ENCODE peak calls at places on chromosomes 2 and 18, in eight cellular contexts. One of them, this sample, is unnamed.

GRCh38 chr2:69789129-69789528 is 40.3 kb upstream of the GMCL1 start:
- DNase-seq in DMS 273 treated with DMSO at 0.1 percent for 48 hours: no peak
- DNase-seq in cardiac fibroblast: peak
- DNase-seq in fibroblast of pulmonary artery: peak
- DNase-seq in prostate gland: no peak
- DNase-seq in brain microvascular endothelial cell: peak
- DNase-seq in NB4: no peak
- DNase-seq in astrocyte: peak
- DNase-seq in this sample: peak

GRCh38 chr2:189369566-189369965 is 71.7 kb upstream of the WDR75 start:
- DNase-seq in DMS 273 treated with DMSO at 0.1 percent for 48 hours: no peak
- DNase-seq in NB4: no peak
- DNase-seq in brain microvascular endothelial cell: peak
- DNase-seq in prostate gland: no peak
- DNase-seq in astrocyte: peak
- DNase-seq in fibroblast of pulmonary artery: peak
- DNase-seq in cardiac fibroblast: peak
- DNase-seq in this sample: peak

GRCh38 chr18:74840492-74841167 is 243.0 kb downstream of the ZNF407 start:
- DNase-seq in cardiac fibroblast: peak
- DNase-seq in NB4: no peak
- DNase-seq in brain microvascular endothelial cell: peak
- DNase-seq in fibroblast of pulmonary artery: peak
- DNase-seq in prostate gland: no peak
- DNase-seq in DMS 273 treated with DMSO at 0.1 percent for 48 hours: no peak
- DNase-seq in astrocyte: peak
- DNase-seq in this sample: peak

GRCh38 chr2:70828914-70829824 is 6.4 kb downstream of the CD207 start:
- DNase-seq in cardiac fibroblast: peak
- DNase-seq in brain microvascular endothelial cell: peak
- DNase-seq in NB4: no peak
- DNase-seq in prostate gland: no peak
- DNase-seq in fibroblast of pulmonary artery: peak
- DNase-seq in astrocyte: peak
- DNase-seq in DMS 273 treated with DMSO at 0.1 percent for 48 hours: no peak
- DNase-seq in this sample: peak

GRCh38 chr18:61662726-61663125 is 230.1 kb downstream of the RNF152 start:
- DNase-seq in astrocyte: no peak
- DNase-seq in DMS 273 treated with DMSO at 0.1 percent for 48 hours: no peak
- DNase-seq in cardiac fibroblast: no peak
- DNase-seq in prostate gland: no peak
- DNase-seq in fibroblast of pulmonary artery: no peak
- DNase-seq in brain microvascular endothelial cell: no peak
- DNase-seq in NB4: no peak
- DNase-seq in this sample: no peak

GRCh38 chr2:240921319-240922233 is 15.4 kb downstream of the CROCC2 start:
- DNase-seq in astrocyte: peak
- DNase-seq in cardiac fibroblast: peak
- DNase-seq in prostate gland: no peak
- DNase-seq in NB4: peak
- DNase-seq in fibroblast of pulmonary artery: peak
- DNase-seq in DMS 273 treated with DMSO at 0.1 percent for 48 hours: no peak
- DNase-seq in brain microvascular endothelial cell: peak
- DNase-seq in this sample: no peak

GRCh38 chr2:232321156-232321816 is 57.3 kb upstream of the ALPP start:
- DNase-seq in astrocyte: no peak
- DNase-seq in fibroblast of pulmonary artery: no peak
- DNase-seq in NB4: peak
- DNase-seq in brain microvascular endothelial cell: no peak
- DNase-seq in cardiac fibroblast: no peak
- DNase-seq in DMS 273 treated with DMSO at 0.1 percent for 48 hours: no peak
- DNase-seq in prostate gland: no peak
- DNase-seq in this sample: no peak

GRCh38 chr2:219521066-219521880 is 7.0 kb downstream of the ASIC4 start:
- DNase-seq in DMS 273 treated with DMSO at 0.1 percent for 48 hours: no peak
- DNase-seq in cardiac fibroblast: peak
- DNase-seq in prostate gland: no peak
- DNase-seq in NB4: peak
- DNase-seq in astrocyte: no peak
- DNase-seq in fibroblast of pulmonary artery: peak
- DNase-seq in brain microvascular endothelial cell: no peak
- DNase-seq in this sample: peak

GRCh38 chr2:235521844-235522243 is 28.0 kb downstream of the AGAP1 start:
- DNase-seq in DMS 273 treated with DMSO at 0.1 percent for 48 hours: peak
- DNase-seq in NB4: no peak
- DNase-seq in astrocyte: no peak
- DNase-seq in brain microvascular endothelial cell: no peak
- DNase-seq in fibroblast of pulmonary artery: peak
- DNase-seq in prostate gland: no peak
- DNase-seq in cardiac fibroblast: peak
- DNase-seq in this sample: no peak

GRCh38 chr2:24076849-24077534 is 866 bp upstream of the SF3B6 start:
- DNase-seq in NB4: peak
- DNase-seq in cardiac fibroblast: peak
- DNase-seq in astrocyte: no peak
- DNase-seq in brain microvascular endothelial cell: no peak
- DNase-seq in fibroblast of pulmonary artery: no peak
- DNase-seq in DMS 273 treated with DMSO at 0.1 percent for 48 hours: no peak
- DNase-seq in prostate gland: no peak
- DNase-seq in this sample: peak

GRCh38 chr2:105104208-105104731 is 66.4 kb downstream of the MRPS9 start:
- DNase-seq in brain microvascular endothelial cell: peak
- DNase-seq in fibroblast of pulmonary artery: no peak
- DNase-seq in NB4: no peak
- DNase-seq in DMS 273 treated with DMSO at 0.1 percent for 48 hours: no peak
- DNase-seq in cardiac fibroblast: peak
- DNase-seq in astrocyte: peak
- DNase-seq in prostate gland: no peak
- DNase-seq in this sample: peak

GRCh38 chr18:79326413-79327198 is 69.1 kb upstream of the NFATC1 start:
- DNase-seq in astrocyte: peak
- DNase-seq in cardiac fibroblast: peak
- DNase-seq in prostate gland: no peak
- DNase-seq in brain microvascular endothelial cell: peak
- DNase-seq in NB4: no peak
- DNase-seq in DMS 273 treated with DMSO at 0.1 percent for 48 hours: no peak
- DNase-seq in fibroblast of pulmonary artery: no peak
- DNase-seq in this sample: no peak

GRCh38 chr2:108377815-108378630 is at the start of gene SULT1C4:
- DNase-seq in DMS 273 treated with DMSO at 0.1 percent for 48 hours: no peak
- DNase-seq in NB4: no peak
- DNase-seq in cardiac fibroblast: no peak
- DNase-seq in fibroblast of pulmonary artery: peak
- DNase-seq in astrocyte: no peak
- DNase-seq in brain microvascular endothelial cell: peak
- DNase-seq in prostate gland: peak
- DNase-seq in this sample: peak

GRCh38 chr18:77622009-77622692 is 372.5 kb downstream of the GALR1 start:
- DNase-seq in astrocyte: no peak
- DNase-seq in cardiac fibroblast: no peak
- DNase-seq in DMS 273 treated with DMSO at 0.1 percent for 48 hours: no peak
- DNase-seq in NB4: no peak
- DNase-seq in prostate gland: no peak
- DNase-seq in fibroblast of pulmonary artery: no peak
- DNase-seq in brain microvascular endothelial cell: no peak
- DNase-seq in this sample: no peak

GRCh38 chr18:28099237-28099636 is 77.7 kb downstream of the CDH2 start:
- DNase-seq in DMS 273 treated with DMSO at 0.1 percent for 48 hours: no peak
- DNase-seq in NB4: no peak
- DNase-seq in astrocyte: no peak
- DNase-seq in prostate gland: no peak
- DNase-seq in fibroblast of pulmonary artery: no peak
- DNase-seq in cardiac fibroblast: no peak
- DNase-seq in brain microvascular endothelial cell: no peak
- DNase-seq in this sample: no peak

GRCh38 chr2:143558665-143559064 is 429.4 kb downstream of the ARHGAP15 start:
- DNase-seq in astrocyte: peak
- DNase-seq in fibroblast of pulmonary artery: peak
- DNase-seq in DMS 273 treated with DMSO at 0.1 percent for 48 hours: no peak
- DNase-seq in brain microvascular endothelial cell: peak
- DNase-seq in prostate gland: no peak
- DNase-seq in NB4: no peak
- DNase-seq in cardiac fibroblast: peak
- DNase-seq in this sample: no peak

This sample was measured in lung microvascular endothelial cell.